ENCODE peak calls at places on chromosomes 3 and 15, in nine cellular contexts. H, B, F, D, I, V, W, A and T are unnamed samples.

GRCh38 chr3:48711727-48712126 is 5.3 kb downstream of the IP6K2 start:
- DNase-seq in H (no peak), V (no peak), A (no peak), F (no peak), D (no peak), W (no peak), B (no peak), I (no peak), T (no peak)

GRCh38 chr15:63979227-63979793 is 67.0 kb downstream of the DAPK2 start:
- DNase-seq in F (no peak), I (no peak), B (no peak), D (no peak), W (peak; percentile 52), V (no peak), H (no peak), A (no peak), T (no peak)

GRCh38 chr3:122691195-122691594 is 10.6 kb downstream of the PARP14 start:
- DNase-seq in F (no peak), H (no peak), I (no peak), V (peak; percentile 73), D (no peak), A (peak; percentile 72), W (no peak), B (no peak), T (no peak)

GRCh38 chr15:85168642-85169173 is 187.1 kb downstream of the PDE8A start:
- DNase-seq in W (no peak), I (no peak), D (no peak), B (no peak), F (no peak), H (no peak), A (no peak), V (peak; percentile 8), T (no peak)

GRCh38 chr3:113620091-113620490 is 76.4 kb downstream of the USF3 start:
- DNase-seq in F (no peak), B (no peak), H (no peak), W (no peak), A (no peak), D (no peak), I (no peak), V (no peak), T (peak; percentile 20)

GRCh38 chr3:124847863-124848262 is 39.3 kb downstream of the ITGB5 start:
- DNase-seq in H (no peak), F (no peak), A (no peak), W (no peak), B (no peak), V (no peak), I (no peak), D (no peak), T (no peak)

GRCh38 chr3:195800240-195800639 is 11.5 kb downstream of the MUC4 start:
- DNase-seq in I (no peak), W (no peak), B (no peak), D (no peak), A (no peak), V (no peak), H (no peak), F (no peak), T (no peak)

GRCh38 chr3:113097821-113098516 is 107.2 kb downstream of the GTPBP8 start:
- DNase-seq in H (no peak), V (peak; percentile 96), A (peak; percentile 67), F (no peak), W (no peak), B (peak; percentile 62), D (no peak), I (no peak), T (no peak)

DNA sequence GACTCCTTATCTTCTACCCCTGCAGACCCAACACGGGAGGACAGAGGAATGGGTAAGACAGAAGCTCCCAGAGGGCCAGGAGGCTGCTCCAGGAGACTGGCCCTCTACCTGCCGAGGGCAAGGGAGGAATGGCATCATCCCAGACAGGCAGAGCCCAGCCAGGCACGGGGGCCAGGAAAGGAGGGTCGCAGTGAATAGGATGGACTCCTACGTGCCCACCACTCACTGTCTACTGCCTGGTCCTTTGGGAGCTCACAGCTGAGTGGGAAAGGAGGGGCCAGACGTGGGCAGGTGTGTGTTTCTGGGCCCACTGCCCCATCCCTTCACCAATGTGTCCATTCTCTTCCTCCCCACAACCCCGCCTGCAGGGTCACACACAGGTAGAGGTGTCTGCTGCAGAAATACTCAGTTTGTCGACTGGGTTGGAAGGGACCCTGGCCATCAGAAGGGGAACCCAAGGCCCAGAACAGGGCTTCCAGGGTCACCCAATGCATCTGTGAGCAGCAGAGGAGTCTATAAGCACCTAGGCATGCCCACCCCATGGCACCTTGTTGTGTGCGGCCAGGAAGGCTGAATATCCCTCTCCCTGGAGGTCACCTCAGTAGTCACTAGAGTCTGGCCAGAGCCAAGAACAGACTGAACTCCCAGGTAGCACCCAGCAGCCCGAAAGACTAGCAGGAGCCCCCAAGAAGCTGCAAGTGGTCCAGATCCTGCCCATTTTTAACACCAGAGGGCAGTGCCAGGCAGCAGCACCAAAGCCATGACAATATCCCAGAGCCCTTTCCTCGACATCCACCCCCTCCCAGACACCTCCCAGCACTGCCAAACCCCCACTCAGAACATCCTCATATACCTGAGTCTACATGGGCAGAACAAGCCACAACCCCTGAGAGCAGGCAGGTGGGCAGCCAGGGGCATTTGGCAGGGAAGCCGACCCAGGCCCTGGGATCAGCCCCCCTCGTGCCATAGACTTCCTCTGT is 24.0 kb downstream of the TKT start:
- DNase-seq in W (no peak), D (no peak), I (no peak), F (no peak), A (no peak), H (peak; percentile 37), B (no peak), V (no peak), T (no peak)
- TF ChIP-seq CTCF in W (no peak), D (no peak), I (no peak), F (no peak), A (peak; percentile 35), H (no peak), B (peak; percentile 29), V (no peak), T (no peak)

DNA sequence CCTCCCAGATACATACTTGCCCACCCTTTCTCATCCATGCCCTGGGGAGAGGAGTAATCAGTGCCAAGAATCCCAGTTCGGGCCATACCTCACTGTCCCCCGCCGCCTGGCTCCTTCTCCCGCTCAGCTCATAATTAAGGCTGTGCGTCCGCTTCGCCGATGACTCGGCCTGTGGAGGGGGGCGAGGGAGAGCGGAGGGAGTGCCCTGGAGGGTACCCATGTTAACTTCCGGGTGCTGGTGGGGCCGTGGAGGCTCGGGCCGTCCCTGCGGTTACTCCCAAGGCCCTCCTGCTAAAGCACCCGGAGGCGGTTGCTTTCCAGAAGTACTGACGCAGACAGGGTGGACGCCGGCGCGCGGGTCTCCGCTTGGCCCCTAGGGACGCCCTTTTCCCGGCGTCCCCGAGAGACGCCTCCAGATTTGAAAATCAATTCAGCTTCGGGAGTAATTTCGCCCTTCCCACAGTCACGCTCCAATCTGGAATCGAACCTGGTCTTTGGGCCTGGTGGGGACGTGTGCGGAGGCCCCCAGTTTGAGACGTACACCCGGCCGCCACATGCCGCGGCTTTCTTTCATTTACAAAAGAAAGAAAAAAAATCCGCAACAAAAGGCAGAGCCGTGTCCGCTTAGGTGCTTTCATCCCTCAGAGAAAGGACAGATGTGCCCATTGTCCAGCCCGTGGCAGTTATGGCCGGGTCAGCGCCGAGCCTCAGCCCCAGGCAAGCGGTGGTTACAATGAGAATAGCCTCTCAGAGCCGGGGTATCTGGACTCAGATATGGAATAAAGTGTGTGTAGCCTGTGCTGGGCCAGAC is 1.0 kb upstream of the ONECUT1 start:
- DNase-seq in W (no peak), A (no peak), B (no peak), I (no peak), V (no peak), F (no peak), D (no peak), H (no peak), T (no peak)
- TF ChIP-seq CTCF in W (no peak), A (peak; percentile 40), B (peak; percentile 8), I (no peak), V (no peak), F (no peak), D (no peak), H (no peak), T (no peak)

GRCh38 chr15:56919708-56920637 is 1.5 kb downstream of the TCF12 start:
- DNase-seq in D (peak; percentile 30), I (no peak), F (no peak), H (peak; percentile 69), W (no peak), A (no peak), B (no peak), V (peak; percentile 49), T (peak; percentile 33)

GRCh38 chr15:56918907-56919707 is 663 bp downstream of the TCF12 start:
- DNase-seq in F (peak; percentile 54), H (peak; percentile 81), I (no peak), V (peak; percentile 63), B (no peak), W (peak; percentile 62), A (no peak), D (peak; percentile 36), T (peak; percentile 43)

GRCh38 chr15:56916825-56917477 is 1.5 kb upstream of the TCF12 start:
- DNase-seq in V (peak; percentile 30), F (no peak), H (no peak), D (no peak), B (no peak), W (no peak), A (no peak), I (no peak), T (no peak)

GRCh38 chr15:56917652-56918045 is 795 bp upstream of the TCF12 start:
- DNase-seq in V (no peak), F (no peak), H (peak; percentile 50), W (no peak), A (no peak), I (no peak), B (no peak), D (no peak), T (no peak)

DNA sequence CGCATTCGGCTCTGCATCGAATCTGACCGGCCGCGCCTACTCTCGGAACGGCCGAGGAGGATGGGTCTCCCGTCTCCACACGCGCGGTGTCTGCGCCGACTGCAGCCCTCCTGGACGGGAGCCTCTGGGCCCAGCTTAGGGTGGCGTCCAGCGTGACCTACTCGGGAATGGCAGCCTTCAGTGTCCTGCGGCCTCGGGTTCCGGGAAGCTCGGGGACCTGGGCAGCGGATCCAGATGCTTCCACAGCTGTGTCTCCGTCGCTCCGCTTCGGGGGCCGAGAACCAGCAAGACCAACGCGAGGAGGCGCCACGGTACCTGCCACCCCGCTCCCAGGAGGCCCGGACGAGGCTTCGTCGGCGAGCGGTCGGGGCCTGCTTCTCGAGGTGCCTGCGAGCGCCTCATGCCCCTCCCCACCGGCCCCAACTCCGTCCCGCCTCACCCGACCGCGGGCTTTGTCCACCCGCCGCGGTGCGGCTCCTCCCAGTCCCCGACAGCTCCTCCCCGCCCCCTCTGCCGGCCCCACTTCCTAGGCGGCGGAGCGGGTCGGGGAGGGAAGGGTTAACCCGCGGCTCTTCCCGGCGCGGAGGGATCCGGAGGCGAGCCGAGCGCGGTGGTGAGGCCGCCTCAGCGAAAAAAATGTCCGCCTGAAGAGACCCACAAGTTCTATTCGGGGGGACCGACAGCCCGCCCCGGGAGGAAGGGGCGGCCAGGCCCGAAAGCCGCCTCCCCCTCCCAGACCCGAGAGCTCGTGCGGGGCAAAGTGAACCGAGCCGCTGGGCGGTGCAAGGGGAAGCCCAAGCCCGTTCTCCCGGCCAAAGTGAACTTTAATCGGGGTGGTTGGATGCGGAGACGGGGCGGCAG is at the start of gene TCF12:
- DNase-seq in I (peak; percentile 81), F (peak; percentile 96), A (peak; percentile 44), D (peak; percentile 96), B (peak; percentile 51), W (peak; percentile 88), H (peak; percentile 97), V (peak; percentile 91), T (peak; percentile 88)
- TF ChIP-seq CTCF in I (peak; percentile 13), F (peak; percentile 45), A (peak; percentile 51), D (peak; percentile 45), B (peak; percentile 56), W (no peak), H (peak; percentile 37), V (peak; percentile 23), T (peak; percentile 3)

DNA sequence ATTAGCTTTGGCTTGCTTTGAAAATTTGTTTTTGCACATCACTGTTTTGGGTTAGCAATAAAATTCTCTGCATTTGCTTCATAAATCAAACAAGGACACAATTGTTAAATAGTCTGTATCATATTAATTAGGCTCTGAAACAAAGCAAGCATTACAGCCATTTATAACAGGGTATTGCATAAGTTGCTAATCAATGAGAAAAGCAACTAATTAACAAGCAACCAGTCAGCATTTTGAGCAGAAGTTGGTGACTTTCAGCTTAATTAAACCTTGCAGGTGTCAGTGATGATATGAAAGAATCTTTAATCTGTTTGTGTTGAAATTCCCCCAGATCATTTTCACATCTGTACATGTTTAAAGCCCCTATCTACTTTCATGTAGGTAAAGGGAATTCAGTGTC is 495.1 kb downstream of the IL5RA start:
- DNase-seq in H (no peak), F (no peak), A (no peak), D (no peak), I (no peak), V (no peak), W (no peak), B (no peak), T (no peak)
- TF ChIP-seq CTCF in H (no peak), F (no peak), A (no peak), D (no peak), I (no peak), V (no peak), W (no peak), B (no peak), T (no peak)